ENCODE peak calls at places on chromosomes 4 and X, in eight cellular contexts. B is pancreas, I is fibroblast of mammary gland, K is nephron progenitor cell, H is fibroblast of pulmonary artery, E is lung, A is OCI-LY7, Z is heart left ventricle. P is an unnamed sample.

GRCh38 chr4:37816006-37816405 is 10.5 kb upstream of the PGM2 start:
- DNase-seq in A (no peak), Z (no peak), I (no peak), K (no peak), B (no peak), H (no peak), E (no peak), P (no peak)

GRCh38 chr4:48133668-48134444 is at the start of gene TXK:
- DNase-seq in Z (no peak), B (no peak), A (no peak), K (no peak), I (peak), E (no peak), H (no peak), P (no peak)

GRCh38 chr4:79184461-79184860 is 141.4 kb downstream of the NAA11 start:
- DNase-seq in E (no peak), I (no peak), H (no peak), K (no peak), Z (no peak), A (no peak), B (no peak), P (no peak)

GRCh38 chr4:7842384-7843279 is 97.0 kb downstream of the AFAP1 start:
- DNase-seq in I (peak), B (peak), Z (peak), A (no peak), K (no peak), H (peak), E (no peak), P (no peak)

GRCh38 chr4:2354127-2354526 is 64.3 kb downstream of the ZFYVE28 start:
- DNase-seq in Z (no peak), K (no peak), E (no peak), B (no peak), A (peak), H (peak), I (peak), P (peak)

GRCh38 chr4:160129439-160129838 is 1026.6 kb downstream of the RAPGEF2 start:
- DNase-seq in A (no peak), H (peak), E (no peak), I (peak), Z (no peak), K (no peak), B (no peak), P (no peak)

GRCh38 chrX:17655232-17656034 is 81.9 kb upstream of the SCML1 start:
- DNase-seq in E (no peak), Z (no peak), B (no peak), A (no peak), H (peak), K (peak), I (no peak), P (no peak)

GRCh38 chr4:66837496-66837895 is 707.8 kb downstream of the CENPC start:
- DNase-seq in A (no peak), H (no peak), I (no peak), K (no peak), E (no peak), B (no peak), Z (no peak), P (no peak)

GRCh38 chr4:185638548-185639301 is 103.4 kb upstream of the PDLIM3 start:
- DNase-seq in K (peak), E (no peak), A (no peak), H (peak), B (no peak), Z (no peak), I (peak), P (no peak)

GRCh38 chr4:123585111-123585510 is 188.5 kb downstream of the SPRY1 start:
- DNase-seq in Z (no peak), E (no peak), B (no peak), A (no peak), H (no peak), I (no peak), K (no peak), P (no peak)

GRCh38 chr4:53816561-53816960 is 225.3 kb upstream of the LNX1 start:
- DNase-seq in A (no peak), B (no peak), Z (no peak), H (no peak), I (no peak), K (no peak), E (no peak), P (no peak)

GRCh38 chr4:9963328-9963727 is 58.0 kb downstream of the SLC2A9 start:
- DNase-seq in Z (no peak), B (no peak), K (no peak), A (no peak), E (no peak), H (no peak), I (no peak), P (no peak)

GRCh38 chr4:72679666-72680065 is 110.6 kb upstream of the ADAMTS3 start:
- DNase-seq in B (no peak), I (no peak), K (no peak), E (no peak), Z (no peak), A (no peak), H (no peak), P (no peak)

GRCh38 chrX:148043456-148043855 is 62.3 kb downstream of the FMR1NB start:
- DNase-seq in Z (no peak), B (no peak), E (no peak), A (no peak), I (peak), K (no peak), H (no peak), P (no peak)
- TF ChIP-seq CTCF in Z (no peak), B (no peak), E (no peak), A (no peak), I (no peak), K (no peak), H (no peak), P (no peak)

DNA sequence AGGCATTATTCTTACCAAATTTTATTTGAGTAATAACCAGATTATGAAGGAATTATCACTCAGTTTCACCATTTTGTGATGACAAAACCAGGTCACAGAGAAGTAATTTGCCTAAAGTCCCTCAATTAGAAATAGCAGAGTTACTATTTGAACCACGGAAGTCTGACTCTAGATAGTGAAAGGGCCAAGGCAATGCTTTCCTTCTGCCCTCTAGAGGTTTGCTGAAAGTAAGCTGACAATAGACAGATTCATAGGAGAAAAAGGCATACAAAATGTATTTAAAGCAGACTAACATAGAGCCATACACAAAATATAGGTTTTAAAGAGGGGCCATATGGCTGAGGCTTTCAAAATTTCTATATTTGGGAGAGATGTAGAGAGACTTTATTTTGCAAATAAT is 43.1 kb downstream of the CXXC4 start:
- DNase-seq in E (no peak), H (peak), A (no peak), B (no peak), I (peak), Z (no peak), K (no peak), P (peak)
- TF ChIP-seq CTCF in E (no peak), H (peak), A (peak), B (no peak), I (peak), Z (peak), K (peak), P (peak)

GRCh38 chrX:58025979-58026378 is 115.7 kb upstream of the ZXDA start:
- DNase-seq in H (peak), I (peak), A (peak), E (no peak), B (peak), Z (no peak), K (no peak), P (peak)
- TF ChIP-seq CTCF in H (peak), I (peak), A (peak), E (peak), B (peak), Z (peak), K (no peak), P (peak)

GRCh38 chrX:129759576-129760061 is 20.1 kb upstream of the SASH3 start:
- DNase-seq in E (no peak), A (no peak), H (peak), B (no peak), I (peak), Z (peak), K (no peak), P (no peak)

GRCh38 chrX:129749069-129749468 is 10.3 kb downstream of the XPNPEP2 start:
- DNase-seq in K (no peak), Z (no peak), I (peak), A (no peak), E (no peak), B (no peak), H (peak), P (no peak)

GRCh38 chrX:129750971-129751370 is 12.2 kb downstream of the XPNPEP2 start:
- DNase-seq in Z (no peak), B (no peak), K (no peak), I (peak), H (no peak), E (no peak), A (no peak), P (no peak)

GRCh38 chrX:129755779-129756650 is 17.2 kb downstream of the XPNPEP2 start:
- DNase-seq in B (no peak), H (no peak), Z (no peak), A (peak), E (no peak), K (peak), I (no peak), P (no peak)

GRCh38 chrX:129754266-129755024 is 15.7 kb downstream of the XPNPEP2 start:
- DNase-seq in I (no peak), E (no peak), Z (no peak), H (no peak), A (no peak), B (no peak), K (no peak), P (no peak)
- TF ChIP-seq CTCF in I (peak), E (no peak), Z (no peak), H (peak), A (peak), B (no peak), K (peak), P (peak)

GRCh38 chr4:15489551-15489950 is 19.9 kb downstream of the CC2D2A start:
- DNase-seq in B (no peak), A (no peak), E (no peak), Z (no peak), I (peak), K (no peak), H (no peak), P (no peak)
- TF ChIP-seq CTCF in B (no peak), A (no peak), E (no peak), Z (no peak), I (no peak), K (no peak), H (no peak), P (no peak)

GRCh38 chr4:4803904-4804296 is 55.6 kb upstream of the MSX1 start:
- DNase-seq in A (no peak), E (no peak), Z (no peak), H (no peak), K (no peak), B (no peak), I (no peak), P (no peak)
- TF ChIP-seq CTCF in A (no peak), E (no peak), Z (no peak), H (no peak), K (no peak), B (no peak), I (no peak), P (no peak)

GRCh38 chr4:173318648-173319211 is 15.4 kb downstream of the HMGB2 start:
- DNase-seq in K (no peak), E (no peak), Z (no peak), I (peak), B (no peak), H (peak), A (peak), P (no peak)
- TF ChIP-seq CTCF in K (peak), E (peak), Z (peak), I (peak), B (no peak), H (peak), A (peak), P (no peak)

P was measured in GM13977.